ENCODE peak calls at places on chromosomes 12 and 14, in seven cellular contexts. One of them, this sample, is unnamed.

GRCh38 chr12:104605685-104606084 is 148.9 kb downstream of the CHST11 start:
- DNase-seq in mesendoderm: peak
- DNase-seq in H9: peak
- DNase-seq in neuronal stem cell: no peak
- DNase-seq in trophoblast cell: peak
- DNase-seq in mesenchymal stem cell: peak
- DNase-seq in H1: no peak
- DNase-seq in this sample: no peak

GRCh38 chr12:52949413-52950331 is 754 bp downstream of the KRT18 start:
- DNase-seq in mesendoderm: peak
- DNase-seq in H9: peak
- DNase-seq in neuronal stem cell: no peak
- DNase-seq in trophoblast cell: peak
- DNase-seq in mesenchymal stem cell: peak
- DNase-seq in H1: no peak
- DNase-seq in this sample: peak

GRCh38 chr14:65732112-65732511 is 319.6 kb downstream of the FUT8 start:
- DNase-seq in mesendoderm: no peak
- DNase-seq in H9: no peak
- DNase-seq in neuronal stem cell: no peak
- DNase-seq in trophoblast cell: no peak
- DNase-seq in mesenchymal stem cell: no peak
- DNase-seq in H1: no peak
- DNase-seq in this sample: no peak

GRCh38 chr12:106107566-106107965 is 31.2 kb downstream of the NUAK1 start:
- DNase-seq in mesendoderm: no peak
- DNase-seq in H9: no peak
- DNase-seq in neuronal stem cell: no peak
- DNase-seq in trophoblast cell: peak
- DNase-seq in mesenchymal stem cell: peak
- DNase-seq in H1: no peak
- DNase-seq in this sample: peak

GRCh38 chr14:34254596-34254995 is 207.4 kb downstream of the SPTSSA start:
- DNase-seq in mesendoderm: no peak
- DNase-seq in H9: no peak
- DNase-seq in neuronal stem cell: no peak
- DNase-seq in trophoblast cell: peak
- DNase-seq in mesenchymal stem cell: no peak
- DNase-seq in H1: no peak
- DNase-seq in this sample: no peak

GRCh38 chr12:65881965-65882413 is 57.7 kb downstream of the HMGA2 start:
- DNase-seq in mesendoderm: no peak
- DNase-seq in H9: peak
- DNase-seq in neuronal stem cell: no peak
- DNase-seq in trophoblast cell: peak
- DNase-seq in mesenchymal stem cell: no peak
- DNase-seq in H1: no peak
- DNase-seq in this sample: peak

GRCh38 chr14:42930058-42930457 is 1323.4 kb downstream of the LRFN5 start:
- DNase-seq in mesendoderm: no peak
- DNase-seq in H9: peak
- DNase-seq in neuronal stem cell: no peak
- DNase-seq in trophoblast cell: peak
- DNase-seq in mesenchymal stem cell: peak
- DNase-seq in H1: no peak
- DNase-seq in this sample: peak

GRCh38 chr12:40086471-40086870 is 19.4 kb downstream of the SLC2A13 start:
- DNase-seq in mesendoderm: no peak
- DNase-seq in H9: no peak
- DNase-seq in neuronal stem cell: no peak
- DNase-seq in trophoblast cell: no peak
- DNase-seq in mesenchymal stem cell: no peak
- DNase-seq in H1: no peak
- DNase-seq in this sample: no peak

GRCh38 chr12:93784339-93785086 is 107.3 kb downstream of the CRADD start:
- DNase-seq in mesendoderm: peak
- DNase-seq in H9: no peak
- DNase-seq in neuronal stem cell: no peak
- DNase-seq in trophoblast cell: peak
- DNase-seq in mesenchymal stem cell: peak
- DNase-seq in H1: no peak
- DNase-seq in this sample: peak

GRCh38 chr14:41482861-41483260 is 123.8 kb upstream of the LRFN5 start:
- DNase-seq in mesendoderm: no peak
- DNase-seq in H9: no peak
- DNase-seq in neuronal stem cell: no peak
- DNase-seq in trophoblast cell: no peak
- DNase-seq in mesenchymal stem cell: no peak
- DNase-seq in H1: no peak
- DNase-seq in this sample: no peak

GRCh38 chr14:102659797-102660196 is 67.3 kb downstream of the RCOR1 start:
- DNase-seq in mesendoderm: no peak
- DNase-seq in H9: no peak
- DNase-seq in neuronal stem cell: no peak
- DNase-seq in trophoblast cell: no peak
- DNase-seq in mesenchymal stem cell: peak
- DNase-seq in H1: no peak
- DNase-seq in this sample: peak

GRCh38 chr14:77007339-77007974 is 21.1 kb downstream of the IRF2BPL start:
- DNase-seq in mesendoderm: no peak
- DNase-seq in H9: no peak
- DNase-seq in neuronal stem cell: no peak
- DNase-seq in trophoblast cell: no peak
- DNase-seq in mesenchymal stem cell: no peak
- DNase-seq in H1: no peak
- DNase-seq in this sample: no peak

GRCh38 chr14:55419663-55420062 is 8.0 kb upstream of the ATG14 start:
- DNase-seq in mesendoderm: no peak
- DNase-seq in H9: no peak
- DNase-seq in neuronal stem cell: no peak
- DNase-seq in trophoblast cell: no peak
- DNase-seq in mesenchymal stem cell: no peak
- DNase-seq in H1: no peak
- DNase-seq in this sample: no peak

GRCh38 chr12:6952121-6952859 is 1.1 kb downstream of the PTPN6 start:
- DNase-seq in mesendoderm: no peak
- DNase-seq in H9: no peak
- DNase-seq in neuronal stem cell: no peak
- DNase-seq in trophoblast cell: no peak
- DNase-seq in mesenchymal stem cell: no peak
- DNase-seq in H1: no peak
- DNase-seq in this sample: no peak

GRCh38 chr14:99569725-99570541 is 34.1 kb downstream of the CCDC85C start:
- DNase-seq in mesendoderm: no peak
- DNase-seq in H9: no peak
- DNase-seq in neuronal stem cell: no peak
- DNase-seq in trophoblast cell: no peak
- DNase-seq in mesenchymal stem cell: no peak
- DNase-seq in H1: no peak
- DNase-seq in this sample: no peak

GRCh38 chr14:77124345-77125274 is 17.0 kb downstream of the ZDHHC22 start:
- DNase-seq in mesendoderm: peak
- DNase-seq in H9: peak
- DNase-seq in neuronal stem cell: peak
- DNase-seq in trophoblast cell: peak
- DNase-seq in mesenchymal stem cell: peak
- DNase-seq in H1: no peak
- DNase-seq in this sample: peak

GRCh38 chr12:84661732-84662326 is 250.8 kb downstream of the SLC6A15 start:
- DNase-seq in mesendoderm: no peak
- DNase-seq in H9: no peak
- DNase-seq in neuronal stem cell: no peak
- DNase-seq in trophoblast cell: no peak
- DNase-seq in mesenchymal stem cell: peak
- DNase-seq in H1: no peak
- DNase-seq in this sample: peak

GRCh38 chr12:112988224-112988623 is 9.9 kb downstream of the OAS2 start:
- DNase-seq in mesendoderm: no peak
- DNase-seq in H9: no peak
- DNase-seq in neuronal stem cell: no peak
- DNase-seq in trophoblast cell: no peak
- DNase-seq in mesenchymal stem cell: no peak
- DNase-seq in H1: no peak
- DNase-seq in this sample: no peak

DNA sequence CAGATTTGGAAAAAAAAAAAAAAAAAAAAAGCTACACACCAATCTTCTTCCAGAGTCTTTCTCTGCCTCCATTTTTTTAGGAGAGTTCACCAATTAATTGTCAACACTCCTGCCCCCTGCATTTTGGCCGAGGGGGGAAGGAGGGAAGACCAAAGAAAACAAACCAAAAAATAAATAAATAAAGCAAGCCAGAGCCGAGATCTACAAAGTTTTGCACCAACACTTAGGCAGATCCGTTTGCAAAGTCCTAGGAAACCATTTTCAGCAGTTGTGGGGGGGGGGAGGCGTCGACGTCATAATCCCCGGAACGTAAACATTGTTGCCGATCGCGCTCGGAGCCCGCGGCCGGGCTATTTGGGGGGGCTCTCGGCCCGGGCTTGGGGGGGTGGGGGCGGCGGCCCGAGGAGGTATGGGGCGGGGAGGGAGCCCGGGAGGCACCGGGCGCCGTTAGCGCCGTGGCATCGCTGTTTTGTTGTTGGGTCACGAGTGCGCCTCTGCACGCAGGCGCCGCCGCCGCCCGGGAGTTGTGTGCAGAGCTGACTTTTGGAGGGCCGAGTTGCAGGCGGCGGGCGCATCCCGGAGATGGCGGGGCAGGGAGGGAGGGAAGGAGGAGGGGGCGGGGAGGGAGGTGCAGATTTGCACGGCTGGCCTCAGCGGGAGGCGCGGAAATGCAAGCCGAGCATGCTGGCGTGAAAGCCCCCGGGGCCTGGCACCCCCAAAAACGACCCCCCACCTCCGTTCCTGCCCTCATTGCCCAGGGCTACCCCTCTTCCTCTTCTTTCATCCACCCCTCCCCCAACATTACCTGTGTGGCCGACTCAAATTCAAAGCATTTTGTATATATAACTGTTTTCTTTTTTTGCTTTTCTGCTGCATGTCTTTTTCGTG is 598 bp downstream of the KDM2B start:
- DNase-seq in mesendoderm: peak
- DNase-seq in H9: peak
- DNase-seq in neuronal stem cell: peak
- DNase-seq in trophoblast cell: peak
- DNase-seq in mesenchymal stem cell: peak
- DNase-seq in H1: peak
- DNase-seq in this sample: peak
- H2BK5ac ChIP-seq in mesendoderm: peak
- H2BK5ac ChIP-seq in H9: peak
- H2BK5ac ChIP-seq in neuronal stem cell: peak
- H2BK5ac ChIP-seq in trophoblast cell: peak
- H2BK5ac ChIP-seq in mesenchymal stem cell: no peak
- H2BK5ac ChIP-seq in H1: peak
- H2BK5ac ChIP-seq in this sample: peak

GRCh38 chr14:100826371-100827139 is 637 bp downstream of the MEG3 start:
- DNase-seq in mesendoderm: no peak
- DNase-seq in H9: no peak
- DNase-seq in neuronal stem cell: no peak
- DNase-seq in trophoblast cell: no peak
- DNase-seq in mesenchymal stem cell: no peak
- DNase-seq in H1: no peak
- DNase-seq in this sample: no peak

GRCh38 chr14:100823488-100823887 is 2.4 kb upstream of the MEG3 start:
- DNase-seq in mesendoderm: no peak
- DNase-seq in H9: no peak
- DNase-seq in neuronal stem cell: no peak
- DNase-seq in trophoblast cell: no peak
- DNase-seq in mesenchymal stem cell: no peak
- DNase-seq in H1: no peak
- DNase-seq in this sample: no peak

GRCh38 chr14:100825691-100826331 is at the start of gene MEG3:
- DNase-seq in mesendoderm: no peak
- DNase-seq in H9: no peak
- DNase-seq in neuronal stem cell: no peak
- DNase-seq in trophoblast cell: no peak
- DNase-seq in mesenchymal stem cell: no peak
- DNase-seq in H1: no peak
- DNase-seq in this sample: peak

GRCh38 chr14:100824156-100824555 is 1.8 kb upstream of the MEG3 start:
- DNase-seq in mesendoderm: peak
- DNase-seq in H9: peak
- DNase-seq in neuronal stem cell: no peak
- DNase-seq in trophoblast cell: peak
- DNase-seq in mesenchymal stem cell: no peak
- DNase-seq in H1: no peak
- DNase-seq in this sample: peak

GRCh38 chr14:100824946-100825690 is 800 bp upstream of the MEG3 start:
- DNase-seq in mesendoderm: no peak
- DNase-seq in H9: no peak
- DNase-seq in neuronal stem cell: no peak
- DNase-seq in trophoblast cell: no peak
- DNase-seq in mesenchymal stem cell: no peak
- DNase-seq in H1: no peak
- DNase-seq in this sample: no peak
- H2BK5ac ChIP-seq in mesendoderm: no peak
- H2BK5ac ChIP-seq in H9: no peak
- H2BK5ac ChIP-seq in neuronal stem cell: peak
- H2BK5ac ChIP-seq in trophoblast cell: no peak
- H2BK5ac ChIP-seq in mesenchymal stem cell: no peak
- H2BK5ac ChIP-seq in H1: no peak
- H2BK5ac ChIP-seq in this sample: no peak

GRCh38 chr12:132828706-132829534 is at the start of gene GOLGA3:
- DNase-seq in mesendoderm: peak
- DNase-seq in H9: peak
- DNase-seq in neuronal stem cell: peak
- DNase-seq in trophoblast cell: peak
- DNase-seq in mesenchymal stem cell: peak
- DNase-seq in H1: peak
- DNase-seq in this sample: peak

GRCh38 chr12:132827763-132828703 is 636 bp downstream of the GOLGA3 start:
- DNase-seq in mesendoderm: peak
- DNase-seq in H9: no peak
- DNase-seq in neuronal stem cell: no peak
- DNase-seq in trophoblast cell: peak
- DNase-seq in mesenchymal stem cell: peak
- DNase-seq in H1: no peak
- DNase-seq in this sample: peak

GRCh38 chr12:132824053-132824452 is 4.6 kb downstream of the GOLGA3 start:
- DNase-seq in mesendoderm: no peak
- DNase-seq in H9: no peak
- DNase-seq in neuronal stem cell: no peak
- DNase-seq in trophoblast cell: no peak
- DNase-seq in mesenchymal stem cell: no peak
- DNase-seq in H1: no peak
- DNase-seq in this sample: peak

GRCh38 chr12:132825861-132826260 is 2.8 kb downstream of the GOLGA3 start:
- DNase-seq in mesendoderm: no peak
- DNase-seq in H9: no peak
- DNase-seq in neuronal stem cell: no peak
- DNase-seq in trophoblast cell: no peak
- DNase-seq in mesenchymal stem cell: no peak
- DNase-seq in H1: no peak
- DNase-seq in this sample: no peak

GRCh38 chr12:132825089-132825488 is 3.6 kb downstream of the GOLGA3 start:
- DNase-seq in mesendoderm: no peak
- DNase-seq in H9: no peak
- DNase-seq in neuronal stem cell: no peak
- DNase-seq in trophoblast cell: no peak
- DNase-seq in mesenchymal stem cell: no peak
- DNase-seq in H1: no peak
- DNase-seq in this sample: no peak
- H2BK5ac ChIP-seq in mesendoderm: no peak
- H2BK5ac ChIP-seq in H9: no peak
- H2BK5ac ChIP-seq in neuronal stem cell: no peak
- H2BK5ac ChIP-seq in trophoblast cell: no peak
- H2BK5ac ChIP-seq in mesenchymal stem cell: no peak
- H2BK5ac ChIP-seq in H1: no peak
- H2BK5ac ChIP-seq in this sample: no peak

GRCh38 chr14:95352481-95352880 is 32.8 kb upstream of the CLMN start:
- DNase-seq in mesendoderm: no peak
- DNase-seq in H9: no peak
- DNase-seq in neuronal stem cell: no peak
- DNase-seq in trophoblast cell: peak
- DNase-seq in mesenchymal stem cell: no peak
- DNase-seq in H1: no peak
- DNase-seq in this sample: no peak
- H2BK5ac ChIP-seq in mesendoderm: no peak
- H2BK5ac ChIP-seq in H9: no peak
- H2BK5ac ChIP-seq in neuronal stem cell: no peak
- H2BK5ac ChIP-seq in trophoblast cell: no peak
- H2BK5ac ChIP-seq in mesenchymal stem cell: no peak
- H2BK5ac ChIP-seq in H1: no peak
- H2BK5ac ChIP-seq in this sample: no peak

This sample was measured in IMR-90.